ENCODE peak calls at places on chromosomes 13 and 19, in eight cellular contexts. W is B cell, U is NCI-H1105 treated with DMSO at 0.1 percent for 48 hours, D is neuronal stem cell, L is A172, S is AG09309, I is HEK293T, N is NCI-H1930. J is an unnamed sample.

GRCh38 chr13:23655321-23655720 is 85.1 kb downstream of the TNFRSF19 start:
- DNase-seq in W (no peak), U (no peak), D (no peak), L (no peak), S (no peak), I (no peak), N (no peak), J (no peak)

GRCh38 chr19:19388568-19389555 is 16.6 kb upstream of the GATAD2A start:
- DNase-seq in W (no peak), U (no peak), D (no peak), L (no peak), S (no peak), I (no peak), N (no peak), J (no peak)

GRCh38 chr19:9313756-9314155 is 4.1 kb upstream of the ZNF699 start:
- DNase-seq in W (no peak), U (no peak), D (no peak), L (no peak), S (no peak), I (no peak), N (no peak), J (no peak)

GRCh38 chr13:48775285-48775684 is 121.6 kb downstream of the CYSLTR2 start:
- DNase-seq in W (no peak), U (no peak), D (no peak), L (peak), S (peak), I (no peak), N (no peak), J (no peak)

GRCh38 chr19:58252102-58252685 is 23.5 kb downstream of the ZNF544 start:
- DNase-seq in W (no peak), U (no peak), D (no peak), L (peak), S (no peak), I (no peak), N (no peak), J (no peak)

GRCh38 chr13:37202264-37202663 is 96.8 kb upstream of the CSNK1A1L start:
- DNase-seq in W (no peak), U (no peak), D (no peak), L (no peak), S (no peak), I (no peak), N (no peak), J (no peak)

GRCh38 chr19:40147693-40148347 is 43.4 kb upstream of the MAP3K10 start:
- DNase-seq in W (no peak), U (no peak), D (no peak), L (peak), S (peak), I (no peak), N (no peak), J (no peak)

GRCh38 chr13:94309997-94310842 is 169.3 kb downstream of the DCT start:
- DNase-seq in W (no peak), U (no peak), D (no peak), L (peak), S (peak), I (no peak), N (no peak), J (no peak)

GRCh38 chr13:94595006-94595942 is 678 bp downstream of the TGDS start:
- DNase-seq in W (no peak), U (no peak), D (peak), L (peak), S (no peak), I (peak), N (no peak), J (no peak)

GRCh38 chr19:50568321-50569022 is at the start of gene LRRC4B:
- DNase-seq in W (peak), U (no peak), D (no peak), L (peak), S (no peak), I (peak), N (peak), J (no peak)

GRCh38 chr13:110226051-110226562 is 80.8 kb downstream of the COL4A1 start:
- DNase-seq in W (no peak), U (no peak), D (no peak), L (peak), S (no peak), I (no peak), N (no peak), J (no peak)

GRCh38 chr13:80336335-80336734 is 4.6 kb downstream of the SPRY2 start:
- DNase-seq in W (no peak), U (no peak), D (no peak), L (no peak), S (no peak), I (no peak), N (no peak), J (no peak)

GRCh38 chr13:79874396-79875360 is 393.7 kb downstream of the NDFIP2 start:
- DNase-seq in W (no peak), U (no peak), D (no peak), L (no peak), S (no peak), I (no peak), N (no peak), J (no peak)

GRCh38 chr13:75359266-75359665 is 122.7 kb downstream of the TBC1D4 start:
- DNase-seq in W (no peak), U (no peak), D (no peak), L (peak), S (peak), I (no peak), N (no peak), J (peak)

GRCh38 chr13:44396963-44397580 is 23.4 kb downstream of the SERP2 start:
- DNase-seq in W (no peak), U (no peak), D (peak), L (no peak), S (no peak), I (no peak), N (no peak), J (no peak)

GRCh38 chr13:23235994-23236393 is 55.2 kb downstream of the SGCG start:
- DNase-seq in W (no peak), U (no peak), D (no peak), L (no peak), S (no peak), I (no peak), N (no peak), J (no peak)

GRCh38 chr19:17391371-17392151 is 2.4 kb downstream of the CCDC194 start:
- DNase-seq in W (peak), U (no peak), D (no peak), L (no peak), S (no peak), I (no peak), N (no peak), J (no peak)

GRCh38 chr13:89650226-89650625 is 1697.3 kb upstream of the MIR17HG start:
- DNase-seq in W (no peak), U (no peak), D (no peak), L (no peak), S (no peak), I (no peak), N (no peak), J (no peak)

GRCh38 chr13:28707629-28708427 is 10.9 kb downstream of the SLC46A3 start:
- DNase-seq in W (no peak), U (no peak), D (no peak), L (peak), S (peak), I (no peak), N (no peak), J (no peak)

GRCh38 chr19:2164020-2164988 is 571 bp downstream of the DOT1L start:
- DNase-seq in W (no peak), U (no peak), D (no peak), L (no peak), S (no peak), I (no peak), N (no peak), J (no peak)

GRCh38 chr19:1181606-1182005 is 7.5 kb upstream of the SBNO2 start:
- DNase-seq in W (no peak), U (no peak), D (no peak), L (no peak), S (no peak), I (no peak), N (no peak), J (no peak)

GRCh38 chr19:5154799-5155426 is 185.7 kb downstream of the PTPRS start:
- DNase-seq in W (peak), U (no peak), D (no peak), L (no peak), S (no peak), I (no peak), N (no peak), J (no peak)

GRCh38 chr19:29775575-29775900 is 36.3 kb upstream of the CCNE1 start:
- DNase-seq in W (no peak), U (no peak), D (no peak), L (no peak), S (no peak), I (no peak), N (no peak), J (no peak)

GRCh38 chr19:49570138-49570856 is 10.1 kb downstream of the NOSIP start:
- DNase-seq in W (peak), U (peak), D (peak), L (peak), S (peak), I (peak), N (peak), J (no peak)

GRCh38 chr19:51514866-51515481 is 13.4 kb upstream of the SIGLEC12 start:
- DNase-seq in W (peak), U (peak), D (peak), L (peak), S (peak), I (peak), N (peak), J (peak)

GRCh38 chr13:90591260-90591926 is 756.1 kb upstream of the MIR17HG start:
- DNase-seq in W (no peak), U (no peak), D (no peak), L (no peak), S (no peak), I (no peak), N (no peak), J (no peak)

GRCh38 chr13:96090240-96091101 is 564 bp downstream of the HS6ST3 start:
- DNase-seq in W (peak), U (no peak), D (peak), L (no peak), S (no peak), I (peak), N (no peak), J (no peak)

GRCh38 chr13:25738342-25738771 is 313.5 kb downstream of the SHISA2 start:
- DNase-seq in W (no peak), U (peak), D (no peak), L (peak), S (no peak), I (no peak), N (no peak), J (no peak)

GRCh38 chr13:102141625-102142472 is 260.0 kb downstream of the FGF14 start:
- DNase-seq in W (no peak), U (peak), D (no peak), L (peak), S (peak), I (no peak), N (no peak), J (no peak)

GRCh38 chr19:34232566-34233481 is 21.5 kb upstream of the GARRE1 start:
- DNase-seq in W (no peak), U (no peak), D (no peak), L (peak), S (peak), I (no peak), N (no peak), J (no peak)